ENCODE peak calls at places on chromosomes 11 and 22, in four cellular contexts. V is lower lobe of right lung; R is CD8-positive, alpha-beta T cell; E is heart left ventricle. B is an unnamed sample. For H3K9me3 and H3K36me3, the result is how much of the 10 kb centered on the place peaks cover.

GRCh38 chr22:32707971-32708370 is 93.5 kb upstream of the TIMP3 start:
- DNase-seq in V (no peak), R (no peak), E (no peak), B (no peak)

GRCh38 chr22:21624120-21624879 is 5.5 kb downstream of the YDJC start:
- DNase-seq in V (no peak), R (no peak), E (no peak), B (peak)

GRCh38 chr11:18749681-18750319 is 23.8 kb upstream of the IGSF22 start:
- DNase-seq in V (no peak), E (no peak), R (no peak), B (no peak)

GRCh38 chr11:46238078-46238966 is 39.1 kb upstream of the CREB3L1 start:
- DNase-seq in E (peak), V (peak), R (peak), B (peak)

GRCh38 chr11:8356731-8357504 is 93.2 kb upstream of the LMO1 start:
- DNase-seq in R (no peak), E (peak), V (no peak), B (no peak)

GRCh38 chr11:36258730-36259360 is 30.4 kb downstream of the COMMD9 start:
- DNase-seq in V (no peak), R (no peak), E (peak), B (peak)

GRCh38 chr11:36451045-36451444 is 59.0 kb downstream of the TRAF6 start:
- DNase-seq in E (no peak), R (no peak), V (no peak), B (no peak)

GRCh38 chr11:27696961-27697360 is 3.3 kb downstream of the BDNF start:
- DNase-seq in E (no peak), V (no peak), R (no peak), B (no peak)

GRCh38 chr11:75509201-75509600 is 16.5 kb downstream of the GDPD5 start:
- DNase-seq in V (no peak), R (no peak), E (no peak), B (no peak)

GRCh38 chr11:6604081-6604626 is 580 bp downstream of the ILK start:
- DNase-seq in R (peak), V (no peak), E (peak), B (no peak)

GRCh38 chr22:33919591-33920501 is at the start of gene LARGE1:
- DNase-seq in R (no peak), E (peak), V (peak), B (peak)

GRCh38 chr22:38462960-38463784 is 4.7 kb upstream of the KDELR3 start:
- DNase-seq in V (no peak), E (peak), R (no peak), B (peak)

GRCh38 chr11:104968856-104969776 is 742 bp upstream of the CASP4 start:
- DNase-seq in V (peak), R (no peak), E (peak), B (peak)

GRCh38 chr11:126669416-126669815 is 313.9 kb downstream of the ST3GAL4 start:
- DNase-seq in E (no peak), V (no peak), R (no peak), B (no peak)

GRCh38 chr11:111185259-111185658 is 60.3 kb upstream of the POU2AF2 start:
- DNase-seq in V (no peak), R (no peak), E (no peak), B (no peak)

GRCh38 chr22:29816128-29816527 is 21.9 kb downstream of the ASCC2 start:
- DNase-seq in R (no peak), V (no peak), E (peak), B (peak)

GRCh38 chr22:38443675-38444521 is 11.1 kb downstream of the KCNJ4 start:
- DNase-seq in R (no peak), E (no peak), V (no peak), B (no peak)

GRCh38 chr11:58060535-58060934 is 29.8 kb downstream of the OR6Q1 start:
- DNase-seq in V (no peak), R (no peak), E (no peak), B (no peak)

GRCh38 chr22:20550057-20550817 is 42.8 kb downstream of the MED15 start:
- DNase-seq in E (peak), R (no peak), V (no peak), B (no peak)

GRCh38 chr11:20013346-20014066 is 146.8 kb downstream of the DBX1 start:
- DNase-seq in E (no peak), V (no peak), R (no peak), B (peak)

GRCh38 chr11:46917109-46918086 is 952 bp downstream of the LRP4 start:
- DNase-seq in R (no peak), V (no peak), E (no peak), B (no peak)

GRCh38 chr11:65827774-65828156 is 6.0 kb upstream of the SNX32 start:
- DNase-seq in R (no peak), E (no peak), V (no peak), B (no peak)

GRCh38 chr22:17172172-17172833 is 13.2 kb upstream of the HDHD5 start:
- DNase-seq in V (peak), E (peak), R (no peak), B (peak)

GRCh38 chr11:33769542-33769941 is 4.8 kb downstream of the FBXO3 start:
- DNase-seq in V (no peak), E (no peak), R (no peak), B (no peak)

GRCh38 chr11:87589082-87589481 is 551.3 kb downstream of the TMEM135 start:
- DNase-seq in E (no peak), R (no peak), V (no peak), B (no peak)

GRCh38 chr11:69644071-69644961 is 3.4 kb downstream of the CCND1 start:
- DNase-seq in V (peak), E (peak), R (no peak), B (peak)

GRCh38 chr11:65452806-65453490 is 30.4 kb downstream of the NEAT1 start:
- DNase-seq in V (no peak), R (no peak), E (no peak), B (no peak)

DNA sequence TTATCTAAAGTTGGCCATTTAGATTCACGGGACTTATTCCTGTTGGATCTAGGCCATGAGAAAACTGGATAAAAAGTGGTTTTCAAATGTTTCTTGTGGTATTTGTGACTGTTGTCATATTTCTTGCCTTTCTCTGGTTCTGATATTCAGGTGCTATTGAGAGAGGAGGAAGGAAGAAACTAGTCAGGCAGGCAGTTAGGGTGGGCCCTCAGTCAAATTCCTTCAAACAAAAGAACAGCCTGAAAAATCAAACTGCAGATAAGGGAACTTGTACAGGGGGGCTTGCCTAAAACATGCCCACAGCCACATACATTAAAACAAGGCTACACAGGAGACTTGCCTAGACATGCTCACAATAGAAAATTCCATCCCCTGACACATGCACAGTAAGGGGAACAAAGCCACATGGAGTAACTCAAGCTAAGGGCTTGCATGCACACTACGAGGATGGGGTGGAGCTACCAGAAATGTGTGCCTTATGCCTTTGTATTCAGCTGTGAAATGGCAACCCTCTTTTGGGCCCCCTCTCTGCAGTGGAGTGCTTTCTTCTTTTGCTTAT is 18.2 kb downstream of the NCR3LG1 start:
- DNase-seq in V (no peak), E (no peak), R (no peak), B (no peak)
- H3K9me3 ChIP-seq in V (half or more), E (under half), R (under half), B (half or more)

GRCh38 chr22:31647921-31648320 is 14.1 kb downstream of the PISD start:
- DNase-seq in R (no peak), E (no peak), V (no peak), B (no peak)
- H3K36me3 ChIP-seq in R (under half), E (under half), V (half or more), B (under half)

GRCh38 chr11:30023037-30023436 is 6.2 kb upstream of the KCNA4 start:
- DNase-seq in R (no peak), E (no peak), V (no peak), B (no peak)
- TF ChIP-seq CTCF in R (no peak), E (no peak), V (no peak), B (no peak)

DNA sequence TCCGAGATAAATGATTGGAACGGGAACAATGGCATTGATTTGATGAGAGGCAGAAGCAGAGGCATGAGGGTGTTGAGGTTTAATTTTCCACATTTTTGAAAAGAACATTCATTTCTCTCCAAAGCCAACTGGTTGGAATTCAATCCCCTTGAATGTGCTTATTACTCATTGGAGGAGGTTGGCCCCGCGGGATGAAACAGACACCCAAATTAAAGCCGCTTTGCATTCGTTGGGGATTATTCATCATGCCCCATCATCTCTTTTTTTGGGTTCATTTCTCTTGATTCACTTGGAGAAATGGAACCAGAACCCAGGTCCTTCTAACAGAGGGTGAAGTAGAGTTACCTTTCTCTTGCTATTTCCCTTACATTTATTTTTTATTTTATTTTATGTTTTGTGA is 47.6 kb upstream of the PARVG start:
- DNase-seq in E (no peak), R (no peak), V (no peak), B (no peak)
- H3K9me3 ChIP-seq in E (under half), R (under half), V (under half), B (under half)

B was measured in left ventricle myocardium inferior.